ENCODE peak calls at places on chromosomes 4 and X, in six cellular contexts. I is activated CD4-positive, alpha-beta T cell treated with anti-CD3 and anti-CD28 coated beads, Interleukin-2, amount 10 ng/mL, durations not matched to agents 7 days and 5 days; B is immature natural killer cell; K is astrocyte of the cerebellum; L is mucosa of descending colon; E is body of pancreas. M is an unnamed sample.

GRCh38 chr4:78710536-78710935 is 65.6 kb upstream of the BMP2K start:
- DNase-seq in B (no peak), L (no peak), I (no peak), E (no peak), K (peak; percentile 6), M (no peak)

GRCh38 chr4:168766537-168767316 is 243.3 kb downstream of the CBR4 start:
- DNase-seq in I (no peak), K (no peak), E (no peak), B (no peak), L (peak; percentile 40), M (no peak)

GRCh38 chr4:7970031-7970946 is 30.6 kb upstream of the AFAP1 start:
- DNase-seq in I (peak; percentile 54), K (no peak), E (no peak), B (peak; percentile 67), L (peak; percentile 81), M (peak; percentile 40)

GRCh38 chr4:7780751-7781348 is 158.8 kb downstream of the AFAP1 start:
- DNase-seq in I (no peak), K (no peak), L (no peak), B (no peak), E (no peak), M (no peak)

GRCh38 chr4:86269354-86269753 is 90.5 kb downstream of the MAPK10 start:
- DNase-seq in K (no peak), L (no peak), B (no peak), I (no peak), E (no peak), M (no peak)

GRCh38 chrX:136899206-136899605 is 18.7 kb upstream of the RBMX start:
- DNase-seq in K (no peak), L (no peak), I (no peak), E (no peak), B (no peak), M (no peak)

GRCh38 chrX:50567636-50568035 is 97.0 kb upstream of the DGKK start:
- DNase-seq in E (no peak), B (no peak), L (no peak), I (no peak), K (no peak), M (no peak)

GRCh38 chr4:1763550-1764080 is 29.5 kb upstream of the FGFR3 start:
- DNase-seq in K (peak; percentile 23), B (no peak), E (peak; percentile 60), I (no peak), L (no peak), M (no peak)

GRCh38 chr4:137390141-137390540 is 142.2 kb downstream of the PCDH18 start:
- DNase-seq in L (no peak), K (no peak), B (no peak), I (no peak), E (no peak), M (no peak)

GRCh38 chrX:63764946-63765345 is 20.1 kb downstream of the ARHGEF9 start:
- DNase-seq in K (no peak), E (no peak), I (no peak), B (no peak), L (no peak), M (no peak)

GRCh38 chr4:39085891-39086290 is 23.9 kb downstream of the KLHL5 start:
- DNase-seq in K (peak; percentile 23), L (no peak), I (no peak), E (no peak), B (no peak), M (no peak)

GRCh38 chrX:46326161-46326560 is 219.1 kb downstream of the ZNF674 start:
- DNase-seq in E (no peak), L (no peak), B (no peak), K (no peak), I (no peak), M (no peak)